ENCODE peak calls at places on chromosomes 12 and 14, in nine cellular contexts. X, W, A, U, N, I, O, T and H are unnamed samples.

GRCh38 chr14:100692859-100693558 is 33.7 kb upstream of the DLK1 start:
- DNase-seq in X (no peak), T (no peak), I (peak), W (no peak), U (peak), N (no peak), O (peak), A (no peak), H (no peak)

GRCh38 chr12:54141534-54142475 is 47.0 kb downstream of the SMUG1 start:
- DNase-seq in I (peak), X (no peak), T (no peak), N (no peak), W (no peak), O (peak), A (no peak), U (peak), H (no peak)

GRCh38 chr12:58860788-58861240 is 59.5 kb downstream of the LRIG3 start:
- DNase-seq in O (no peak), T (no peak), X (no peak), I (no peak), W (no peak), U (no peak), N (no peak), A (no peak), H (no peak)

GRCh38 chr12:12918781-12919180 is 27.4 kb downstream of the GPRC5A start:
- DNase-seq in O (no peak), N (no peak), A (no peak), X (peak), I (no peak), W (no peak), U (no peak), T (no peak), H (no peak)

GRCh38 chr12:52202361-52203078 is 10.7 kb upstream of the KRT80 start:
- DNase-seq in O (no peak), T (no peak), N (no peak), A (no peak), X (no peak), W (peak), U (no peak), I (peak), H (no peak)

GRCh38 chr12:25977047-25977446 is 18.6 kb downstream of the RASSF8 start:
- DNase-seq in A (no peak), O (peak), X (no peak), N (no peak), T (no peak), I (no peak), U (peak), W (peak), H (no peak)

GRCh38 chr12:91367234-91367849 is 184.7 kb upstream of the DCN start:
- DNase-seq in U (peak), X (no peak), I (peak), N (no peak), T (no peak), O (peak), A (no peak), W (no peak), H (no peak)

GRCh38 chr12:80040075-80040738 is 59.1 kb upstream of the OTOGL start:
- DNase-seq in T (no peak), I (no peak), U (peak), X (no peak), N (no peak), O (no peak), W (no peak), A (no peak), H (no peak)

GRCh38 chr12:34048714-34049113 is 26.4 kb downstream of the ALG10 start:
- DNase-seq in W (no peak), I (no peak), U (no peak), A (no peak), T (no peak), O (no peak), X (no peak), N (no peak), H (no peak)

GRCh38 chr12:2170376-2170775 is 117.6 kb downstream of the CACNA1C start:
- DNase-seq in N (no peak), X (no peak), I (no peak), U (peak), T (no peak), W (peak), A (no peak), O (peak), H (no peak)

GRCh38 chr12:109783965-109784244 is 49.3 kb downstream of the TRPV4 start:
- DNase-seq in X (no peak), U (no peak), T (no peak), N (no peak), I (no peak), A (no peak), O (no peak), W (no peak), H (no peak)

GRCh38 chr14:90561031-90561430 is 164.2 kb downstream of the CALM1 start:
- DNase-seq in N (no peak), X (no peak), U (no peak), W (peak), T (no peak), O (no peak), I (no peak), A (no peak), H (no peak)

GRCh38 chr14:60317609-60318008 is 68.6 kb downstream of the PPM1A start:
- DNase-seq in W (no peak), N (no peak), T (no peak), O (no peak), U (no peak), A (no peak), X (no peak), I (peak), H (no peak)

GRCh38 chr12:96454396-96454795 is 35.0 kb upstream of the CFAP54 start:
- DNase-seq in W (no peak), N (no peak), A (no peak), X (no peak), O (no peak), T (no peak), I (no peak), U (no peak), H (no peak)

GRCh38 chr12:8562310-8562709 is 21.6 kb upstream of the CLEC4E start:
- DNase-seq in A (no peak), T (no peak), W (no peak), N (no peak), O (no peak), U (peak), I (peak), X (no peak), H (no peak)

GRCh38 chr14:103692159-103692558 is 23.1 kb downstream of the XRCC3 start:
- DNase-seq in T (no peak), W (no peak), I (no peak), A (no peak), U (no peak), O (no peak), N (no peak), X (no peak), H (no peak)
- H3K4me3 ChIP-seq in T (no peak), W (no peak), I (no peak), A (no peak), U (no peak), O (no peak), N (no peak), X (no peak), H (no peak)

GRCh38 chr14:61471297-61471980 is 150.1 kb downstream of the PRKCH start:
- DNase-seq in N (no peak), T (no peak), O (no peak), W (no peak), I (no peak), X (no peak), U (peak), A (no peak), H (no peak)

GRCh38 chr14:61472801-61473376 is 151.5 kb downstream of the PRKCH start:
- DNase-seq in U (peak), W (no peak), T (no peak), O (no peak), I (no peak), X (no peak), N (no peak), A (no peak), H (no peak)

GRCh38 chr14:61470261-61470953 is 149.0 kb downstream of the PRKCH start:
- DNase-seq in N (no peak), A (peak), I (peak), U (peak), O (peak), X (no peak), T (no peak), W (no peak), H (peak)

GRCh38 chr14:61470954-61471279 is 149.5 kb downstream of the PRKCH start:
- DNase-seq in N (no peak), A (no peak), X (no peak), O (no peak), U (no peak), I (no peak), T (no peak), W (no peak), H (no peak)

DNA sequence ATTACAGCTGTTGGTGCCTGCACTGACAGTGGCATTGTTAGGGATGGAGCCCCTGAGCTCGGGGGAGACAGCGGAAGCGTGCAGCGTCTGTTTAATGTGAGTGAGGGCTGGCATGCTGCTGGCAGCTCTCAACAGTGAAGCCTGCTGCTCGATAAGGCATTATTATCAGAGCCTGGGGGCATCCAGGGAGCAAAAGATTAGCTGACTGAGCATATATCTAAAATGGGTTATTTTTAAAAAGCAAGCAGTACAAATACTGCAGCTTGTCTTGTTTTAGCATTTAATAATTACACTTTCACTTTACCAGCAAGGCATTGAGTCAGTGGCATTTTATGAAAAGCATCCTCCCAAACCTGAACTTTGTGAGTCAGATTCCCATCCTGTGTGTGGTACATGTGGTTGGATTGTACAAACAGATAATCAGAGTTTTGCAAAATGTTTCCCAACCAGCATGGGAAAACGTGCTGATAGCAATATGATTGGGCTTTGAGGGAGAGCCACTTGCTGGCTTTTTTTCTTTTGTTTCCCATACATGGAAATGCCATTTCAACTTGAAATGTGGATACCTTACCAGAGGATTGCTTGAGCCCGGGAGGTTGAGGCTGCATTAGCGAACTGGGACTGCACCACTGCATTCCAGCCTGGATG is 150.8 kb downstream of the PRKCH start:
- DNase-seq in N (no peak), W (no peak), T (no peak), A (no peak), I (no peak), U (peak), O (peak), X (no peak), H (peak)
- H3K4me3 ChIP-seq in N (peak), W (peak), T (no peak), A (no peak), I (no peak), U (peak), O (peak), X (peak), H (peak)

DNA sequence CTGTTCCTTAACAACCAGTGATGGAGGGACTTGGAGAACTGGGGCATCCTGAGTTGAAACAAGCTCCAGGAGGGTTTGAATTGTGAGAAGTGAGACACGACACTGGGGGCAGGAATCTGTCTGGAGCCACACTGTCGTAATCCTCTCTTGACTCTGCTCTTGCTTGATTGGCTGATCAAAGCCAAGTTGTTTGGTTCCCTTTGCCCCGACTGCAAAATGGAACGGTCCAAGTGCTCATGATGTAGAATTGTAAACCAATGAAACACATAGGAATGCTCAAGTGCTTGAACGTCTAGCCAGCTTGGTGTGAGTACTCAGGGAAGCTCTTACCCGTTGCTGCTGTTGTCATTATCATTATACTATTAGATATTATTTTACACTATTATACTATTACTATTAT is 98.1 kb downstream of the TMEM132C start:
- DNase-seq in N (no peak), X (no peak), I (peak), O (no peak), U (no peak), A (no peak), T (no peak), W (no peak), H (no peak)
- H3K4me3 ChIP-seq in N (peak), X (peak), I (no peak), O (no peak), U (no peak), A (no peak), T (no peak), W (no peak), H (no peak)

DNA sequence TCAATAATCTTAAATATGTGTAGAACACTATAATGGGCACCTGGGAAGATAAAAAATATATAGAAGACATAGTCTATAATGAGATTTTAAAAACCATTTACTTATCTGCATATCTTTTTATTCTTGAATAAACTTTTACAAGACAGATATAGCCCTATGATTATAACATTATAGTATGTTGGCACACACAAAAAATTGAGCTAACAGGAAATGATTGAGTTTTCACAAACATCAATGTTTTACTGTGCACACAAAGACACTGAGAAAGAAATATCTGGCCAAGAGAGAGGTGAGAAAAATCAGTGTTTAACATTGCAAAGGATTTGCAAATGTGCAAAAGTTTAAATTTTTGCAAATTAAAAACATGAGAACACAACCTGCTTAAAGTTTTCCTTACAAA is 124.3 kb downstream of the BBS10 start:
- DNase-seq in O (no peak), W (no peak), N (no peak), X (no peak), I (no peak), U (no peak), A (no peak), T (no peak), H (no peak)
- H3K4me3 ChIP-seq in O (no peak), W (no peak), N (no peak), X (no peak), I (no peak), U (no peak), A (no peak), T (no peak), H (no peak)

GRCh38 chr14:75070383-75070782 is 942 bp downstream of the ZC2HC1C start:
- DNase-seq in X (no peak), I (no peak), U (peak), A (no peak), T (no peak), O (peak), W (peak), N (no peak), H (no peak)
- H3K4me3 ChIP-seq in X (no peak), I (no peak), U (no peak), A (no peak), T (no peak), O (no peak), W (peak), N (peak), H (no peak)

GRCh38 chr12:89372584-89373370 is 20.5 kb upstream of the DUSP6 start:
- DNase-seq in T (no peak), U (no peak), N (no peak), W (no peak), O (no peak), X (no peak), I (no peak), A (no peak), H (no peak)
- H3K4me3 ChIP-seq in T (no peak), U (no peak), N (no peak), W (no peak), O (no peak), X (no peak), I (no peak), A (no peak), H (no peak)

GRCh38 chr12:124567673-124568373 is 411 bp upstream of the NCOR2 start:
- DNase-seq in O (peak), U (peak), X (peak), I (peak), A (peak), N (peak), T (peak), W (peak), H (no peak)
- H3K4me3 ChIP-seq in O (peak), U (peak), X (peak), I (peak), A (peak), N (peak), T (no peak), W (peak), H (peak)